ENCODE peak calls at places on chromosome 6, in nine cellular contexts. C is stimulated activated CD8-positive, alpha-beta memory T cell treated with anti-CD3 and anti-CD28 coated beads, Interleukin-4, amount 100 ng/mL, for 48 hours; S is CD4-positive, alpha-beta T cell; I is CMK; T is hippocampal formation; E is KG1; M is H7; Y is cardiac muscle cell; V is neuronal stem cell. K is an unnamed sample.
A peak's percentile ranks its signal among the peaks of the same experiment; 100 is the strongest.

GRCh38 chr6:43076928-43077809 is 1.1 kb downstream of the PTK7 start:
- DNase-seq in C (no peak), S (no peak), I (no peak), T (no peak), E (no peak), M (peak; percentile 82), Y (peak; percentile 54), V (no peak), K (no peak)

GRCh38 chr6:138572200-138572875 is 73.0 kb upstream of the NHSL1 start:
- DNase-seq in C (no peak), S (no peak), I (no peak), T (peak; percentile 24), E (no peak), M (peak; percentile 74), Y (peak; percentile 88), V (peak; percentile 76), K (peak; percentile 89)

GRCh38 chr6:167750956-167751358 is 75.8 kb upstream of the AFDN start:
- DNase-seq in C (no peak), S (no peak), I (no peak), T (no peak), E (no peak), M (peak; percentile 78), Y (no peak), V (no peak), K (peak; percentile 100)

GRCh38 chr6:53112871-53113270 is 35.8 kb downstream of the GCM1 start:
- DNase-seq in C (no peak), S (no peak), I (no peak), T (no peak), E (no peak), M (no peak), Y (no peak), V (no peak), K (peak; percentile 99)

GRCh38 chr6:137217801-137218472 is 1.2 kb downstream of the IFNGR1 start:
- DNase-seq in C (no peak), S (no peak), I (peak; percentile 29), T (no peak), E (peak; percentile 36), M (no peak), Y (no peak), V (no peak), K (no peak)

GRCh38 chr6:54805077-54805476 is 41.5 kb upstream of the FAM83B start:
- DNase-seq in C (no peak), S (no peak), I (no peak), T (no peak), E (no peak), M (no peak), Y (peak; percentile 22), V (no peak), K (no peak)

GRCh38 chr6:15546591-15546990 is 116.2 kb downstream of the DTNBP1 start:
- DNase-seq in C (no peak), S (no peak), I (no peak), T (no peak), E (no peak), M (no peak), Y (no peak), V (no peak), K (no peak)

GRCh38 chr6:79713701-79714322 is 82.7 kb downstream of the SH3BGRL2 start:
- DNase-seq in C (peak; percentile 65), S (peak; percentile 33), I (peak; percentile 5), T (peak; percentile 12), E (no peak), M (peak; percentile 19), Y (peak; percentile 66), V (peak; percentile 44), K (no peak)

GRCh38 chr6:23003671-23004598 is 434.6 kb downstream of the HDGFL1 start:
- DNase-seq in C (no peak), S (no peak), I (no peak), T (no peak), E (no peak), M (no peak), Y (peak; percentile 76), V (no peak), K (no peak)

GRCh38 chr6:7309050-7309449 is 3.9 kb downstream of the SSR1 start:
- DNase-seq in C (no peak), S (no peak), I (no peak), T (no peak), E (no peak), M (no peak), Y (no peak), V (no peak), K (no peak)

GRCh38 chr6:16126881-16127280 is 2.0 kb upstream of the MYLIP start:
- DNase-seq in C (no peak), S (no peak), I (no peak), T (no peak), E (no peak), M (no peak), Y (no peak), V (no peak), K (no peak)

GRCh38 chr6:80332013-80332412 is 225.5 kb downstream of the BCKDHB start:
- DNase-seq in C (no peak), S (no peak), I (no peak), T (no peak), E (no peak), M (no peak), Y (no peak), V (no peak), K (no peak)

GRCh38 chr6:32105433-32105832 is 3.7 kb downstream of the TNXB start:
- DNase-seq in C (no peak), S (no peak), I (no peak), T (no peak), E (no peak), M (no peak), Y (no peak), V (no peak), K (no peak)

GRCh38 chr6:115272311-115272710 is 788.4 kb downstream of the FRK start:
- DNase-seq in C (no peak), S (no peak), I (no peak), T (no peak), E (no peak), M (no peak), Y (no peak), V (no peak), K (no peak)

GRCh38 chr6:52577778-52578473 is 1.1 kb upstream of the TRAM2 start:
- DNase-seq in C (no peak), S (no peak), I (no peak), T (no peak), E (peak; percentile 62), M (no peak), Y (no peak), V (no peak), K (no peak)

GRCh38 chr6:77650098-77650663 is 2.7 kb upstream of the MEI4 start:
- DNase-seq in C (peak; percentile 33), S (no peak), I (no peak), T (no peak), E (no peak), M (peak; percentile 91), Y (peak; percentile 18), V (peak; percentile 69), K (no peak)

GRCh38 chr6:128053109-128053508 is 152.3 kb upstream of the THEMIS start:
- DNase-seq in C (no peak), S (no peak), I (no peak), T (no peak), E (no peak), M (no peak), Y (no peak), V (no peak), K (no peak)

GRCh38 chr6:2528156-2528555 is 222.6 kb downstream of the MYLK4 start:
- DNase-seq in C (no peak), S (no peak), I (no peak), T (no peak), E (no peak), M (no peak), Y (no peak), V (no peak), K (no peak)

GRCh38 chr6:154414021-154414813 is 57.6 kb upstream of the IPCEF1 start:
- DNase-seq in C (no peak), S (no peak), I (no peak), T (no peak), E (peak; percentile 24), M (no peak), Y (no peak), V (no peak), K (no peak)

GRCh38 chr6:89650579-89650978 is 12.0 kb upstream of the LYRM2 start:
- DNase-seq in C (no peak), S (no peak), I (no peak), T (no peak), E (no peak), M (no peak), Y (no peak), V (no peak), K (no peak)

K was measured in LNCaP clone FGC.